ENCODE peak calls at places on chromosomes 3 and 15, in six cellular contexts. U, A, N, J, F and H are unnamed samples.

GRCh38 chr3:42666022-42666421 is 12.5 kb downstream of the ZBTB47 start:
- DNase-seq in U (no peak), J (no peak), N (no peak), F (no peak), A (peak; percentile 42), H (no peak)

GRCh38 chr15:51803961-51804360 is 25.5 kb upstream of the TMOD3 start:
- DNase-seq in U (no peak), N (no peak), F (no peak), J (no peak), A (no peak), H (no peak)

GRCh38 chr3:123158330-123158729 is 43.4 kb upstream of the SEC22A start:
- DNase-seq in N (no peak), A (no peak), F (no peak), U (peak; percentile 35), J (no peak), H (no peak)

GRCh38 chr3:97949743-97950142 is 22.5 kb downstream of the RIOX2 start:
- DNase-seq in A (no peak), J (no peak), N (no peak), F (no peak), U (no peak), H (no peak)

GRCh38 chr3:42394579-42395288 is 15.7 kb downstream of the LYZL4 start:
- DNase-seq in N (no peak), J (no peak), U (no peak), A (no peak), F (no peak), H (no peak)

GRCh38 chr15:51267047-51267713 is 71.2 kb downstream of the CYP19A1 start:
- DNase-seq in A (no peak), J (no peak), F (no peak), U (no peak), N (no peak), H (no peak)

GRCh38 chr15:55741592-55742497 is 1.1 kb downstream of the PRTG start:
- DNase-seq in U (peak; percentile 29), A (no peak), J (no peak), N (no peak), F (peak; percentile 62), H (no peak)

GRCh38 chr3:196501316-196502064 is 2.1 kb downstream of the RNF168 start:
- DNase-seq in A (no peak), N (no peak), U (peak; percentile 40), J (no peak), F (no peak), H (no peak)

GRCh38 chr3:117695321-117695720 is 985.7 kb downstream of the TUSC7 start:
- DNase-seq in F (no peak), U (no peak), J (no peak), A (no peak), N (no peak), H (no peak)

GRCh38 chr15:51189579-51190397 is 95.1 kb upstream of the TNFAIP8L3 start:
- DNase-seq in U (no peak), N (no peak), A (no peak), J (no peak), F (no peak), H (no peak)

GRCh38 chr3:123499316-123499715 is 50.4 kb upstream of the ADCY5 start:
- DNase-seq in N (no peak), U (no peak), J (no peak), F (no peak), A (no peak), H (no peak)

GRCh38 chr3:133404925-133405324 is 5.1 kb downstream of the BFSP2 start:
- DNase-seq in A (no peak), U (no peak), N (no peak), F (no peak), J (no peak), H (no peak)

GRCh38 chr15:69609176-69609575 is 156.6 kb downstream of the RPLP1 start:
- DNase-seq in F (no peak), N (no peak), J (no peak), A (no peak), U (peak; percentile 6), H (no peak)

GRCh38 chr3:185318136-185318535 is 44.8 kb upstream of the MAP3K13 start:
- DNase-seq in N (no peak), U (no peak), A (no peak), F (no peak), J (no peak), H (no peak)

GRCh38 chr3:178504128-178504527 is 32.1 kb upstream of the KCNMB2 start:
- DNase-seq in N (no peak), F (no peak), A (no peak), J (no peak), U (no peak), H (no peak)

GRCh38 chr3:14410501-14411165 is 8.2 kb downstream of the SLC6A6 start:
- DNase-seq in A (no peak), J (no peak), N (peak; percentile 86), U (no peak), F (no peak), H (no peak)
- H3K4me3 ChIP-seq in A (no peak overlapping the region), J (no peak overlapping the region), N (peak overlapping the region; percentile 3), U (no peak overlapping the region), F (no peak overlapping the region), H (no peak overlapping the region)

DNA sequence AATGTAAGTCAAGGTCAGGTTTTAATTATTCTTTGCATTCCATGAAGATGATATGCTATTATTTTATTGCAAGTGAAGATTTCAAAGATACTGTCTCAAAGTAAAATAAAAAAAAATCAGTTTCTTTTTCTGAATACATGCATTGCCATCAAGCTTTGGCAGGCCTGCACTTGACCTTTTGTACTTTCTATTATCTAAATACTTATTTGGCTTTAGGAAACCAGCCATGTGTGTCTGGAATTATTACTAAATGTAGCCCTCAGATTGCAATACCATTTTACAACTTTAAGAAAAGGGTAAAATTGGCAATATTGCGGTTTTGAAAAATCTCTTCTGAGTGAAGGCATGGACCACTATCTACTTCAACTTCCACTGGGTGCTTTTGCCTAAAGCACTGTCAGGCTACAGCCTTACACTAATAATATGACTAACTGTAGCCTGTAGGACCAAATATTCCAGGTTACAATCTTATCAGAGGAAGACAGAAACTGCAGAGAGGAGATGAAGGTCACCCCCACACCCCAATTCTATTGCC is 349.4 kb upstream of the DCBLD2 start:
- DNase-seq in J (peak; percentile 43), U (no peak), F (no peak), N (no peak), A (no peak), H (no peak)
- H3K4me1 ChIP-seq in J (no peaks in the 10 kb centered on the region), U (no peaks in the 10 kb centered on the region), F (peaks cover 20% of the 10 kb centered on the region), N (no peaks in the 10 kb centered on the region), A (no peaks in the 10 kb centered on the region), H (no peaks in the 10 kb centered on the region)

GRCh38 chr15:82305621-82306048 is 43.0 kb downstream of the SAXO2 start:
- DNase-seq in N (no peak), J (no peak), A (no peak), U (no peak), F (peak; percentile 80), H (no peak)
- H3K9me3 ChIP-seq in N (no peaks in the 10 kb centered on the region), J (no peaks in the 10 kb centered on the region), A (no peaks in the 10 kb centered on the region), U (no peaks in the 10 kb centered on the region), F (no peaks in the 10 kb centered on the region), H (no peaks in the 10 kb centered on the region)

GRCh38 chr15:28265334-28266019 is 56.5 kb downstream of the HERC2 start:
- DNase-seq in N (no peak), A (no peak), F (peak; percentile 80), J (no peak), U (no peak), H (no peak)
- H3K4me3 ChIP-seq in N (no peak overlapping the region), A (no peak overlapping the region), F (no peak overlapping the region), J (no peak overlapping the region), U (no peak overlapping the region), H (no peak overlapping the region)

GRCh38 chr3:48026951-48027908 is 11.0 kb upstream of the MAP4 start:
- DNase-seq in J (no peak), F (no peak), N (no peak), A (no peak), U (no peak), H (no peak)

GRCh38 chr3:48022178-48022577 is 6.0 kb upstream of the MAP4 start:
- DNase-seq in U (no peak), F (no peak), A (no peak), J (no peak), N (no peak), H (no peak)

GRCh38 chr3:48026098-48026497 is 9.9 kb upstream of the MAP4 start:
- DNase-seq in J (no peak), A (no peak), U (no peak), F (no peak), N (no peak), H (no peak)

GRCh38 chr3:48024401-48024800 is 8.2 kb upstream of the MAP4 start:
- DNase-seq in F (no peak), U (no peak), N (no peak), J (no peak), A (no peak), H (no peak)

DNA sequence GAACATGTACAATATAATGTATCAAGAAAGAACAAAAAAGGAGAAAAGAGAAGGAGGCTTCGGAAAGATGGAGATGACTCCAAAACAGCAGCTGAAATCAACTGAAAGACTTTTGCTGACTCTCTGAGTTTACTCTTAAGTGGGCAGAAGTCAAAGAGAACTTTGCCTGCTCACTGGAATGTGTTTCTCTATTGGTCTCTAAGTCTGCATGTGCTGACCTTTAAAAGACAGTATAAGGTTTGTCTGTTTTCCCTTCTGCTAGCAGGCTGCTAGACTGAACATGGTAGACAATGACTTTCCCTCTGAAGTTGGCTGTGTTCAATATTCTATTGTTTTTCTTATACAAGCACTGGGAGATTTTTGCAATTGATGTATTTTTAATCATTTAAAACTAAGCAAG is 7.2 kb upstream of the MAP4 start:
- DNase-seq in J (no peak), N (no peak), A (no peak), F (no peak), U (no peak), H (no peak)
- H3K4me1 ChIP-seq in J (no peaks in the 10 kb centered on the region), N (peaks cover 4% of the 10 kb centered on the region), A (no peaks in the 10 kb centered on the region), F (peaks cover 72% of the 10 kb centered on the region), U (no peaks in the 10 kb centered on the region), H (peaks cover 2% of the 10 kb centered on the region)

GRCh38 chr15:92095691-92096090 is 242.2 kb downstream of the SLCO3A1 start:
- DNase-seq in F (no peak), A (no peak), U (no peak), J (no peak), N (no peak), H (no peak)
- H3K9me3 ChIP-seq in F (no peaks in the 10 kb centered on the region), A (no peaks in the 10 kb centered on the region), U (no peaks in the 10 kb centered on the region), J (no peaks in the 10 kb centered on the region), N (no peaks in the 10 kb centered on the region), H (no peaks in the 10 kb centered on the region)

GRCh38 chr3:126354776-126355175 is 2.4 kb downstream of the KLF15 start:
- DNase-seq in J (peak; percentile 75), F (no peak), A (peak; percentile 34), N (no peak), U (no peak), H (no peak)
- H3K4me3 ChIP-seq in J (peak overlapping the region; percentile 78), F (peak overlapping the region; percentile 98), A (no peak overlapping the region), N (no peak overlapping the region), U (no peak overlapping the region), H (no peak overlapping the region)

GRCh38 chr3:14997941-14998340 is 50.6 kb downstream of the NR2C2 start:
- DNase-seq in A (no peak), U (no peak), N (no peak), F (no peak), J (no peak), H (no peak)

GRCh38 chr3:14991148-14991742 is 43.9 kb downstream of the NR2C2 start:
- DNase-seq in N (no peak), A (no peak), U (no peak), F (no peak), J (no peak), H (no peak)

GRCh38 chr3:14988988-14989394 is 41.6 kb downstream of the NR2C2 start:
- DNase-seq in F (no peak), A (no peak), J (no peak), N (peak; percentile 26), U (no peak), H (peak; percentile 25)

GRCh38 chr3:14989943-14990753 is 42.8 kb downstream of the NR2C2 start:
- DNase-seq in A (no peak), J (peak; percentile 82), F (no peak), N (no peak), U (no peak), H (peak; percentile 18)

GRCh38 chr3:14991818-14992612 is 44.6 kb downstream of the NR2C2 start:
- DNase-seq in J (no peak), F (no peak), U (no peak), N (no peak), A (no peak), H (no peak)
- H3K4me1 ChIP-seq in J (peaks cover 4% of the 10 kb centered on the region), F (peaks cover 52% of the 10 kb centered on the region), U (peaks cover 4% of the 10 kb centered on the region), N (no peaks in the 10 kb centered on the region), A (peaks cover 8% of the 10 kb centered on the region), H (no peaks in the 10 kb centered on the region)